ENCODE peak calls at places on chromosomes 11 and 22, in four cellular contexts. A is activated CD4-positive, alpha-beta T cell treated with anti-CD3 and anti-CD28 coated beads, Interleukin-2, amount 10 ng/mL, durations not matched to agents 7 days and 5 days; D is type B pancreatic cell; L is Calu3. V is an unnamed sample.

GRCh38 chr11:32438883-32439487 is 3.6 kb upstream of the WT1 start:
- DNase-seq in D (no peak), A (no peak), L (no peak), V (no peak)

GRCh38 chr11:64536396-64536935 is 54.6 kb upstream of the SLC22A12 start:
- DNase-seq in D (no peak), L (no peak), A (no peak), V (no peak)

GRCh38 chr11:84947970-84948600 is 679.1 kb downstream of the DLG2 start:
- DNase-seq in D (no peak), L (no peak), A (no peak), V (peak; percentile 75)

GRCh38 chr11:9172394-9172793 is 81.0 kb upstream of the SCUBE2 start:
- DNase-seq in L (no peak), D (no peak), A (no peak), V (peak; percentile 51)

GRCh38 chr11:123405123-123405592 is 24.9 kb upstream of the GRAMD1B start:
- DNase-seq in D (no peak), A (no peak), L (no peak), V (peak; percentile 82)

GRCh38 chr11:84218318-84218717 is 932.2 kb upstream of the CCDC90B start:
- DNase-seq in L (no peak), A (no peak), D (no peak), V (peak; percentile 38)

GRCh38 chr11:32050256-32050655 is 40.6 kb upstream of the RCN1 start:
- DNase-seq in D (no peak), L (no peak), A (no peak), V (no peak)

GRCh38 chr22:32794449-32795213 is 6.9 kb upstream of the TIMP3 start:
- DNase-seq in L (no peak), A (no peak), D (no peak), V (peak; percentile 58)

GRCh38 chr11:17927643-17928343 is 85.1 kb downstream of the SERGEF start:
- DNase-seq in L (no peak), A (no peak), D (no peak), V (no peak)

GRCh38 chr22:33923660-33924246 is 3.5 kb upstream of the LARGE1 start:
- DNase-seq in L (peak; percentile 67), A (peak; percentile 27), D (no peak), V (peak; percentile 91)

GRCh38 chr22:37454857-37455686 is 27.8 kb upstream of the ELFN2 start:
- DNase-seq in L (peak; percentile 66), D (no peak), A (no peak), V (peak; percentile 73)

GRCh38 chr22:42376721-42377177 is 55.5 kb downstream of the NFAM1 start:
- DNase-seq in D (no peak), A (no peak), L (no peak), V (peak; percentile 90)

GRCh38 chr11:69605737-69606526 is 35.0 kb upstream of the CCND1 start:
- DNase-seq in A (no peak), L (no peak), D (no peak), V (no peak)

GRCh38 chr11:110121204-110121603 is 28.0 kb downstream of the ZC3H12C start:
- DNase-seq in L (no peak), D (no peak), A (no peak), V (no peak)

GRCh38 chr11:65538915-65539374 is 14.1 kb downstream of the SCYL1 start:
- DNase-seq in L (no peak), D (no peak), A (no peak), V (peak; percentile 59)

GRCh38 chr22:37345863-37346514 is 63.7 kb downstream of the CYTH4 start:
- DNase-seq in D (no peak), L (no peak), A (no peak), V (no peak)

GRCh38 chr11:124746621-124747243 is 5.3 kb downstream of the VSIG2 start:
- DNase-seq in L (peak; percentile 74), A (peak; percentile 79), D (no peak), V (peak; percentile 93)

GRCh38 chr11:35927067-35927466 is 16.8 kb upstream of the LDLRAD3 start:
- DNase-seq in D (no peak), A (no peak), L (no peak), V (no peak)

GRCh38 chr11:57638005-57638760 is 11.5 kb downstream of the YPEL4 start:
- DNase-seq in D (peak; percentile 84), L (peak; percentile 41), A (peak; percentile 24), V (peak; percentile 99)

GRCh38 chr11:110031171-110031570 is 62.0 kb upstream of the ZC3H12C start:
- DNase-seq in L (no peak), A (no peak), D (no peak), V (no peak)

GRCh38 chr11:1323779-1324178 is 14.3 kb upstream of the TOLLIP start:
- DNase-seq in A (no peak), L (no peak), D (no peak), V (no peak)

GRCh38 chr11:61811831-61812230 is 5.0 kb downstream of the FADS1 start:
- DNase-seq in L (no peak), D (no peak), A (no peak), V (no peak)

GRCh38 chr11:121844016-121844415 is 272.0 kb downstream of the BLID start:
- DNase-seq in D (no peak), L (no peak), A (no peak), V (peak; percentile 38)

GRCh38 chr22:19680911-19681862 is 33.1 kb upstream of the SEPTIN5 start:
- DNase-seq in A (no peak), D (no peak), L (no peak), V (no peak)

GRCh38 chr11:75371930-75372876 is 20.7 kb upstream of the ARRB1 start:
- DNase-seq in A (no peak), D (no peak), L (peak; percentile 34), V (no peak)

GRCh38 chr11:47587733-47588326 is 1.4 kb downstream of the FAM180B start:
- DNase-seq in D (no peak), L (no peak), A (no peak), V (no peak)

GRCh38 chr11:118086913-118087768 is at the start of gene SMIM35:
- DNase-seq in L (no peak), A (no peak), D (no peak), V (no peak)

GRCh38 chr11:69791266-69791665 is 16.1 kb upstream of the FGF4 start:
- DNase-seq in A (no peak), L (no peak), D (no peak), V (no peak)

GRCh38 chr22:39183991-39184585 is 31.6 kb upstream of the CBX7 start:
- DNase-seq in L (no peak), D (no peak), A (no peak), V (peak; percentile 56)

GRCh38 chr11:76653674-76654309 is 16.8 kb downstream of the LRRC32 start:
- DNase-seq in D (no peak), A (no peak), L (no peak), V (no peak)

GRCh38 chr11:13101836-13102574 is 92.9 kb downstream of the RASSF10 start:
- DNase-seq in D (no peak), L (no peak), A (no peak), V (no peak)

GRCh38 chr11:27717801-27718229 is 17.6 kb upstream of the BDNF start:
- DNase-seq in A (no peak), L (no peak), D (no peak), V (peak; percentile 77)

GRCh38 chr22:19629331-19629719 is 85.0 kb upstream of the SEPTIN5 start:
- DNase-seq in L (no peak), A (no peak), D (no peak), V (no peak)

GRCh38 chr11:34869425-34869824 is 46.8 kb downstream of the APIP start:
- DNase-seq in L (no peak), D (no peak), A (no peak), V (peak; percentile 71)

GRCh38 chr11:6596237-6596877 is 7.1 kb downstream of the RRP8 start:
- DNase-seq in D (no peak), L (no peak), A (no peak), V (no peak)

GRCh38 chr11:726278-726915 is 20.4 kb downstream of the EPS8L2 start:
- DNase-seq in D (peak; percentile 81), L (no peak), A (peak; percentile 53), V (peak; percentile 40)

GRCh38 chr22:24330636-24331035 is 60.0 kb downstream of the SPECC1L start:
- DNase-seq in A (no peak), L (no peak), D (no peak), V (no peak)

GRCh38 chr22:50271519-50271970 is 1.4 kb upstream of the MAPK11 start:
- DNase-seq in D (no peak), A (peak; percentile 61), L (peak; percentile 79), V (peak; percentile 77)

GRCh38 chr22:50019316-50019715 is 6.8 kb upstream of the IL17REL start:
- DNase-seq in A (no peak), L (no peak), D (no peak), V (no peak)

GRCh38 chr11:9264381-9265210 is 554 bp downstream of the DENND5A start:
- DNase-seq in D (peak; percentile 69), L (peak; percentile 16), A (no peak), V (peak; percentile 40)

V was measured in mesendoderm.